ENCODE peak calls at places on chromosomes 1 and 21, in four cellular contexts. P is heart right ventricle, Y is GM06990, G is aorta. A is an unnamed sample.

GRCh38 chr21:15301014-15301413 is 236.2 kb upstream of the NRIP1 start:
- DNase-seq in P (no peak), Y (no peak), G (no peak), A (no peak)

GRCh38 chr1:67532452-67533216 is 102.4 kb upstream of the SERBP1 start:
- DNase-seq in P (peak; percentile 42), Y (peak; percentile 6), G (no peak), A (no peak)

GRCh38 chr1:19309123-19309813 is 2.7 kb downstream of the AKR7A2 start:
- DNase-seq in P (no peak), Y (no peak), G (no peak), A (no peak)

GRCh38 chr1:61253059-61253735 is 170.8 kb downstream of the NFIA start:
- DNase-seq in P (peak; percentile 81), Y (no peak), G (no peak), A (no peak)

GRCh38 chr1:97761637-97762036 is 159.2 kb downstream of the DPYD start:
- DNase-seq in P (no peak), Y (no peak), G (no peak), A (no peak)

GRCh38 chr1:87594736-87595383 is 266.2 kb downstream of the LMO4 start:
- DNase-seq in P (no peak), Y (no peak), G (no peak), A (no peak)

GRCh38 chr1:214791961-214792360 is 189.0 kb downstream of the CENPF start:
- DNase-seq in P (no peak), Y (no peak), G (no peak), A (no peak)

GRCh38 chr1:90836345-90836679 is 119.2 kb upstream of the BARHL2 start:
- DNase-seq in P (no peak), Y (no peak), G (no peak), A (no peak)

GRCh38 chr21:33968082-33968997 is 52.7 kb upstream of the ATP5PO start:
- DNase-seq in P (peak; percentile 21), Y (no peak), G (no peak), A (no peak)

GRCh38 chr1:85307987-85308836 is 31.8 kb upstream of the BCL10 start:
- DNase-seq in P (peak; percentile 89), Y (peak; percentile 66), G (peak; percentile 97), A (peak; percentile 90)

GRCh38 chr1:182905321-182905720 is 47.6 kb downstream of the SHCBP1L start:
- DNase-seq in P (no peak), Y (no peak), G (no peak), A (no peak)

GRCh38 chr21:46157987-46158451 is 2.6 kb upstream of the FTCD start:
- DNase-seq in P (no peak), Y (no peak), G (no peak), A (peak; percentile 68)

GRCh38 chr1:6419397-6419802 is 319 bp downstream of the HES2 start:
- DNase-seq in P (no peak), Y (no peak), G (no peak), A (no peak)

GRCh38 chr1:172402878-172403573 is 17.5 kb upstream of the C1orf105 start:
- DNase-seq in P (no peak), Y (no peak), G (no peak), A (no peak)
- H3K4me3 ChIP-seq in P (no peak overlapping the region), Y (no peak overlapping the region), G (no peak overlapping the region), A (no peak overlapping the region)

DNA sequence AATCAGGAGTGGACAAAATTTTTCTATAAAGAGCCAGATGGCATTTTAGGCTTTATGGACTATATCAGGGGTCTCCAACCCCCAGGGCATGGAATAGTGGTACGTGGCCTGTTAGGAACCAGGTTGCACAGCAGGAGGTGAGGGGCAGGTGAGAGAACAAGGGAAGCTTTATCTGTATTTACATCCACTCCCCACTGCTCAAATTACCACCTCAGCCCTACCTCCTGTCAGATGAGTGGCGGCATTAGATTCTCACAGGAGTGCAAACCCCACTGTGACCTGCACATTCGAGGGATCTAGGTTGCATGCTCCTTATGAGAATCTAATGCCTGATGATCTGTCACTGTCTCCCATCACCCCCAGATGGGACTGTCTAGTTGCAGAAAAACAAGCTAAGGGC is 13.9 kb downstream of the PHTF1 start:
- DNase-seq in P (no peak), Y (no peak), G (no peak), A (no peak)
- H3K4me3 ChIP-seq in P (no peak overlapping the region), Y (no peak overlapping the region), G (no peak overlapping the region), A (no peak overlapping the region)

GRCh38 chr1:213383465-213383864 is 332.4 kb downstream of the RPS6KC1 start:
- DNase-seq in P (no peak), Y (no peak), G (no peak), A (no peak)
- H3K4me3 ChIP-seq in P (no peak overlapping the region), Y (no peak overlapping the region), G (no peak overlapping the region), A (no peak overlapping the region)

DNA sequence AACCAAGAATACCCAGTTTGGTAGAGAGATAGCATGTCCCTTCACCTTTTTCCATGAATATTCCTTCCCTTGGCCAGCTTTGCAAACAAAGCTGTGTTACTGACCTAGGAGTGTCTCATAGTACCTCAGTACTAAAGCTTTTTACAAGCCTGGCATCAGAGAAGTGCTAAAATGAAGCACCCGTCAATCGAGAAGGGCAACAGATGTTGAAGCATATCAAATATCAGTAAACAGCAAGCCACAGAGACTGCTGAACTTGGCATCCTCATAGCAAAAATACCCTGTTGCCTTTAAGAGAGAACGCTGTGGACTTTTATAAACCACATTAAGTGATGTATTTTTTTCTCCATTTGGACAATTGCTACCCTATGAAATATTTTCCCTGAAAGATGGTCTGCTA is 128.6 kb upstream of the HOOK1 start:
- DNase-seq in P (no peak), Y (no peak), G (no peak), A (no peak)
- H3K4me3 ChIP-seq in P (no peak overlapping the region), Y (no peak overlapping the region), G (no peak overlapping the region), A (no peak overlapping the region)

GRCh38 chr1:155017946-155018316 is 15.3 kb downstream of the ZBTB7B start:
- DNase-seq in P (no peak), Y (no peak), G (no peak), A (no peak)
- H3K4me3 ChIP-seq in P (peak overlapping the region; percentile 62), Y (peak overlapping the region; percentile 55), G (no peak overlapping the region), A (peak overlapping the region; percentile 79)

GRCh38 chr1:222928212-222928611 is 113.4 kb downstream of the DISP1 start:
- DNase-seq in P (peak; percentile 65), Y (no peak), G (no peak), A (no peak)
- H3K4me3 ChIP-seq in P (peak overlapping the region; percentile 46), Y (no peak overlapping the region), G (no peak overlapping the region), A (peak overlapping the region; percentile 30)

DNA sequence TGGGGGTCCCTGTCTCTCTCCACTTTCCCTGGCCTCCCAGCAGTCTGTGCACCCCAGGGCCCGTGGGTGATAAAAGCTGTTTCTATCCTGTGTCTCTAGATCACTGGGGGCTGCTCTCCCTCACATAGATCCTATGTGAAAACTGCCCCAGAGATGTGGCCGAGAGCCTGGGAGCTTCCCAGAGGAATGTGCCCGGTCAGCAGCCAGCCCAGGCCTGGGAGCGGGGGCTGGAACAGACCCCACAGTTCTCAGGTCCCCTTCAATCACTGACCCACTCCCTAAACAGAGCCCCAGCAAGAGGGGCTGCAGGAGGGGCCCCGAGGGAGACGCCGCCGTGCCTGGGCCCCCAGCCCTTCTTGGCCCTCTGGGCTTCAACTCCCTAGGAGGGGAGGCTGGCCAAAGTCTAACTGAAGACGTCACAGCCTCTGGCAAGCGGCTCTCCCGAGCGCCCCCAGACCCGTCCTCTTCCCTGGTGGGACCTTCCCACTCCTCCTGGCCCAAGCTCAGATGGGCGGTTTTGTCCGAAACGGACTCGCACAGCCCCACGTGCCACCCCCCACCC is 403 bp downstream of the MXRA8 start:
- DNase-seq in P (no peak), Y (no peak), G (no peak), A (no peak)
- H3K4me3 ChIP-seq in P (peak overlapping the region; percentile 52), Y (no peak overlapping the region), G (peak overlapping the region; percentile 67), A (peak overlapping the region; percentile 78)

GRCh38 chr1:224328644-224329043 is 1.3 kb downstream of the NVL start:
- DNase-seq in P (no peak), Y (no peak), G (no peak), A (no peak)
- H3K4me3 ChIP-seq in P (peak overlapping the region; percentile 69), Y (peak overlapping the region; percentile 97), G (no peak overlapping the region), A (peak overlapping the region; percentile 88)

A was measured in coronary artery.